ENCODE peak calls at places on chromosomes 16 and 17, in seven cellular contexts. C is right cardiac atrium; J is K562; M is effector memory CD4-positive, alpha-beta T cell; Q is prostate gland; U is neuronal stem cell; I is left ventricle myocardium inferior. R is an unnamed sample. For H3K9me3 and H3K27me3, the result is how much of the 10 kb centered on the place peaks cover.

GRCh38 chr16:3161235-3162018 is 26.6 kb upstream of the OR1F1 start:
- DNase-seq in C (no peak), J (no peak), M (no peak), Q (no peak), U (no peak), I (no peak), R (no peak)

GRCh38 chr17:50993544-50993943 is 127.1 kb downstream of the SPAG9 start:
- DNase-seq in C (no peak), J (no peak), M (no peak), Q (no peak), U (no peak), I (no peak), R (no peak)

GRCh38 chr17:1147664-1148063 is 32.1 kb downstream of the ABR start:
- DNase-seq in C (no peak), J (no peak), M (no peak), Q (peak), U (peak), I (no peak), R (no peak)

GRCh38 chr17:50863221-50863843 is 2.8 kb downstream of the TOB1 start:
- DNase-seq in C (no peak), J (no peak), M (no peak), Q (peak), U (no peak), I (no peak), R (no peak)

GRCh38 chr17:21287703-21288449 is 3.4 kb downstream of the MAP2K3 start:
- DNase-seq in C (peak), J (no peak), M (peak), Q (peak), U (no peak), I (peak), R (peak)

GRCh38 chr16:9374076-9374475 is 282.6 kb downstream of the HAPSTR1 start:
- DNase-seq in C (no peak), J (no peak), M (no peak), Q (no peak), U (no peak), I (no peak), R (no peak)

GRCh38 chr17:15999974-16000827 is 577 bp downstream of the TTC19 start:
- DNase-seq in C (no peak), J (no peak), M (no peak), Q (peak), U (no peak), I (peak), R (no peak)

GRCh38 chr16:54342966-54343365 is 56.4 kb upstream of the IRX3 start:
- DNase-seq in C (no peak), J (no peak), M (no peak), Q (no peak), U (no peak), I (no peak), R (no peak)

GRCh38 chr17:9232591-9233270 is 211.4 kb downstream of the NTN1 start:
- DNase-seq in C (no peak), J (no peak), M (no peak), Q (no peak), U (no peak), I (no peak), R (no peak)

GRCh38 chr16:31472559-31473203 is 729 bp downstream of the TGFB1I1 start:
- DNase-seq in C (peak), J (peak), M (no peak), Q (no peak), U (no peak), I (peak), R (peak)

GRCh38 chr17:64259922-64260321 is 3.1 kb downstream of the TEX2 start:
- DNase-seq in C (no peak), J (no peak), M (no peak), Q (no peak), U (no peak), I (no peak), R (no peak)

GRCh38 chr16:73202176-73202729 is 154.3 kb upstream of the ZFHX3 start:
- DNase-seq in C (no peak), J (no peak), M (no peak), Q (no peak), U (no peak), I (no peak), R (peak)

DNA sequence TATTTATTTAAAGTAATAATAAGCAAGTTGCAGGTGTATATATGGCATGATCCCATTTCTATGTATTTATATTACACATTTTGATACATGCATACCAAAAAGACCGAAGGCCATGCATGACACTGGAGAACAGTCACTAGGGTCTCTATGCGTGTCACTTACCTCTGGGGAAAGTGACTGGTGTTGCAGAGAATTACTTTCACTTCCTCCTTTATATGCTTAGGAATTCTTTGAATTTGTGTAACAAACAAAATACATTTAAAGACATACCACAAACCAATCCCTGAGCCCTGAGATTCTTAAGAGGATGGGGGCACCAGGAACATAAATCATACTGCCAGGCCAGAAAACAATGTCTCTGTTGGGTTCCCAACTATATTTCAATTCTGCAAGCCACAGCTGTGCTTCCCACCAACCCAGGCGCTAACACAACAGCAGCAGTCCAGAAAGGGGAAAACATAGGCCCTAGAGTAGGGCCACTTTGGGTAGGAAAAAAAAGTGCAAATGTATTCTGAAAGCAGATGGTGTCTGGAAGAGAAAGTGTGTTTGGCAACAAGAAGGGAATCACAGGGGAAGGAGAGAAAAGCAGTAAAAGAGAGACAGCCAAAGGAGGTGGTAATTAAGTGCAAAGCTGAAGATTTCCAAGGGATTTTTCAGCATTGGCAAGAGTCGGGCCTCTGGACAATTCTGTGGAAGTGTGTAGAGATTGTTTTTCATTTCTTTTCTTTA is 24.5 kb upstream of the HYDIN start:
- DNase-seq in C (no peak), J (no peak), M (no peak), Q (no peak), U (no peak), I (no peak), R (no peak)
- H3K4me3 ChIP-seq in C (no peak), J (no peak), M (no peak), Q (no peak), U (no peak), I (no peak), R (no peak)

DNA sequence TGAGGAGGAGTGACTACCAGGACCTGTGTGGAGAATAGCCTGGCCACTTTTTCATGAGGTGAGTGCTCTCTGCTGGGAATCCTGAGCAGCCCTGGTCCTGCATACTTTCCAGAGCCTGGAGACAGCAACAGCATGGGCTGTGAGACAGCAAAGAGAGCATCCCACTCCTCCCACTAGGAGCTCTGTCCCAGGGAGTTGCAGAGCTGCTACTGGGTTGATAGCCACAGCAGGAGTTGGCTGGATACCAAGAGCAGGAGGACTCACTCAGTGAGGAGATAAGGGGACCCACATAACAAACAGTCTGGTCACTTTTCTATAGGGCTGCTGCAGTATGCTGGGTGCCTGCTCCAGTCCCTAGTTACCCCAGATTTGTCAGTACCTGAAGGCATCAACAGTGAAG is 439.3 kb upstream of the CDH8 start:
- DNase-seq in C (no peak), J (no peak), M (no peak), Q (no peak), U (no peak), I (no peak), R (no peak)
- H3K9me3 ChIP-seq in C (under half), J (under half), M (under half), Q (under half), U (under half), I (under half), R (half or more)

GRCh38 chr17:76131692-76132573 is 9.1 kb downstream of the FOXJ1 start:
- DNase-seq in C (no peak), J (no peak), M (no peak), Q (peak), U (no peak), I (no peak), R (no peak)
- H3K27me3 ChIP-seq in C (under half), J (under half), M (under half), Q (under half), U (under half), I (half or more), R (half or more)

GRCh38 chr17:58085039-58085715 is 2.0 kb downstream of the DYNLL2 start:
- DNase-seq in C (no peak), J (peak), M (no peak), Q (no peak), U (no peak), I (no peak), R (no peak)
- H3K4me3 ChIP-seq in C (peak), J (peak), M (peak), Q (peak), U (peak), I (peak), R (peak)